ENCODE peak calls at places on chromosomes 3 and 15, in seven cellular contexts. Y is stimulated activated CD4-positive, alpha-beta T cell treated with anti-CD3 and anti-CD28 coated beads, Interleukin-1b, Interleukin-23, amount 100 ng/mL, for 4 hours; N is esophagus squamous epithelium; R is NCI-H2081; V is NB4; M is GM23338; C is neural crest cell. D is an unnamed sample.

GRCh38 chr3:54374214-54374855 is 252.0 kb downstream of the CACNA2D3 start:
- DNase-seq in Y (no peak), N (no peak), R (peak; percentile 47), V (peak; percentile 24), M (peak; percentile 78), C (peak; percentile 3), D (no peak)

GRCh38 chr15:22980189-22981136 is at the start of gene CYFIP1:
- DNase-seq in Y (peak; percentile 30), N (no peak), R (peak; percentile 78), V (peak; percentile 73), M (peak; percentile 84), C (peak; percentile 63), D (no peak)

GRCh38 chr15:95511680-95512079 is 818.8 kb upstream of the NR2F2 start:
- DNase-seq in Y (no peak), N (no peak), R (no peak), V (no peak), M (no peak), C (no peak), D (no peak)

GRCh38 chr3:36434682-36435426 is 54.5 kb downstream of the STAC start:
- DNase-seq in Y (no peak), N (no peak), R (peak; percentile 26), V (no peak), M (no peak), C (no peak), D (no peak)

GRCh38 chr3:87333393-87333892 is 57.1 kb upstream of the POU1F1 start:
- DNase-seq in Y (no peak), N (no peak), R (no peak), V (peak; percentile 62), M (no peak), C (no peak), D (no peak)

GRCh38 chr3:128319741-128320141 is 146.9 kb downstream of the DNAJB8 start:
- DNase-seq in Y (no peak), N (no peak), R (peak; percentile 68), V (no peak), M (no peak), C (no peak), D (no peak)

GRCh38 chr3:194598771-194599557 is 34.3 kb downstream of the TMEM44 start:
- DNase-seq in Y (no peak), N (no peak), R (no peak), V (peak; percentile 98), M (no peak), C (no peak), D (no peak)

GRCh38 chr15:89457086-89457485 is 39.3 kb downstream of the RHCG start:
- DNase-seq in Y (no peak), N (no peak), R (peak; percentile 12), V (peak; percentile 70), M (peak; percentile 74), C (no peak), D (no peak)

GRCh38 chr3:88149146-88149515 is 628 bp upstream of the C3orf38 start:
- DNase-seq in Y (peak; percentile 43), N (no peak), R (peak; percentile 62), V (peak; percentile 56), M (peak; percentile 57), C (no peak), D (no peak)

GRCh38 chr15:67097424-67097823 is 32.0 kb downstream of the SMAD3 start:
- DNase-seq in Y (no peak), N (no peak), R (no peak), V (no peak), M (no peak), C (no peak), D (no peak)

GRCh38 chr15:68304611-68305337 is 27.2 kb downstream of the FEM1B start:
- DNase-seq in Y (no peak), N (no peak), R (no peak), V (no peak), M (peak; percentile 76), C (no peak), D (no peak)

GRCh38 chr3:57420007-57420406 is 124.1 kb downstream of the DNAH12 start:
- DNase-seq in Y (no peak), N (no peak), R (no peak), V (no peak), M (no peak), C (no peak), D (no peak)

GRCh38 chr15:74206801-74207281 is 4.3 kb upstream of the STRA6 start:
- DNase-seq in Y (no peak), N (no peak), R (no peak), V (no peak), M (no peak), C (no peak), D (no peak)

GRCh38 chr3:157914882-157915281 is 191.3 kb downstream of the SHOX2 start:
- DNase-seq in Y (no peak), N (no peak), R (no peak), V (no peak), M (peak; percentile 30), C (no peak), D (no peak)

GRCh38 chr3:69368129-69368741 is 17.7 kb downstream of the FRMD4B start:
- DNase-seq in Y (no peak), N (no peak), R (no peak), V (peak; percentile 14), M (peak; percentile 17), C (no peak), D (no peak)

GRCh38 chr3:193830791-193831191 is 237.8 kb downstream of the OPA1 start:
- DNase-seq in Y (no peak), N (no peak), R (peak; percentile 54), V (no peak), M (no peak), C (no peak), D (no peak)

GRCh38 chr3:184491011-184491576 is 70.5 kb upstream of the EPHB3 start:
- DNase-seq in Y (no peak), N (no peak), R (no peak), V (no peak), M (peak; percentile 57), C (no peak), D (no peak)

GRCh38 chr3:50320853-50321145 is 1.7 kb downstream of the HYAL2 start:
- DNase-seq in Y (no peak), N (no peak), R (no peak), V (no peak), M (no peak), C (no peak), D (no peak)

GRCh38 chr3:14523792-14524191 is 16.4 kb downstream of the GRIP2 start:
- DNase-seq in Y (no peak), N (no peak), R (no peak), V (no peak), M (no peak), C (no peak), D (no peak)

GRCh38 chr3:110814170-110815007 is 257.2 kb upstream of the NECTIN3 start:
- DNase-seq in Y (no peak), N (no peak), R (no peak), V (peak; percentile 50), M (no peak), C (peak; percentile 2), D (no peak)

GRCh38 chr3:47838503-47838902 is 35.6 kb downstream of the DHX30 start:
- DNase-seq in Y (no peak), N (no peak), R (no peak), V (no peak), M (no peak), C (no peak), D (no peak)

GRCh38 chr3:65582012-65582717 is 456.6 kb downstream of the MAGI1 start:
- DNase-seq in Y (no peak), N (no peak), R (no peak), V (no peak), M (no peak), C (no peak), D (no peak)

GRCh38 chr15:63502137-63502801 is 2.1 kb upstream of the USP3 start:
- DNase-seq in Y (no peak), N (no peak), R (no peak), V (no peak), M (no peak), C (no peak), D (no peak)